ENCODE peak calls at places on chromosomes 2 and 18, in four cellular contexts. X, I, C and N are unnamed samples.

GRCh38 chr18:67358947-67359346 is 157.6 kb downstream of the DSEL start:
- DNase-seq in X (no peak), I (no peak), C (no peak), N (no peak)

GRCh38 chr2:146584316-146584715 is 1260.5 kb upstream of the ACVR2A start:
- DNase-seq in X (no peak), I (no peak), C (no peak), N (no peak)

GRCh38 chr2:120943403-120944034 is 207.9 kb downstream of the GLI2 start:
- DNase-seq in X (no peak), I (no peak), C (no peak), N (no peak)

GRCh38 chr2:109467701-109468100 is 146.1 kb downstream of the SEPTIN10 start:
- DNase-seq in X (no peak), I (peak), C (no peak), N (no peak)

GRCh38 chr2:224260605-224261004 is 141.3 kb downstream of the FAM124B start:
- DNase-seq in X (peak), I (no peak), C (peak), N (no peak)

GRCh38 chr2:132477436-132477835 is 60.8 kb downstream of the GPR39 start:
- DNase-seq in X (peak), I (no peak), C (no peak), N (no peak)

GRCh38 chr2:85042330-85042729 is 71.4 kb downstream of the KCMF1 start:
- DNase-seq in X (no peak), I (no peak), C (no peak), N (no peak)

GRCh38 chr18:9321017-9321452 is 13.5 kb upstream of the TWSG1 start:
- DNase-seq in X (peak), I (no peak), C (no peak), N (peak)

GRCh38 chr2:74226648-74227213 is 28.3 kb downstream of the MTHFD2 start:
- DNase-seq in X (no peak), I (peak), C (no peak), N (no peak)

GRCh38 chr2:233831011-233831721 is 23.2 kb downstream of the HJURP start:
- DNase-seq in X (no peak), I (peak), C (no peak), N (no peak)

GRCh38 chr2:177784449-177784845 is 288.1 kb downstream of the PDE11A start:
- DNase-seq in X (peak), I (no peak), C (no peak), N (peak)

GRCh38 chr2:42054657-42055430 is 7.0 kb downstream of the PKDCC start:
- DNase-seq in X (no peak), I (no peak), C (no peak), N (no peak)

GRCh38 chr2:27857417-27858172 is 32.6 kb downstream of the RBKS start:
- DNase-seq in X (peak), I (no peak), C (no peak), N (peak)

GRCh38 chr2:223055140-223055539 is 3.1 kb downstream of the KCNE4 start:
- DNase-seq in X (peak), I (no peak), C (no peak), N (no peak)

GRCh38 chr2:23312996-23313606 is 71.9 kb upstream of the KLHL29 start:
- DNase-seq in X (no peak), I (no peak), C (no peak), N (no peak)

GRCh38 chr2:194539436-194539835 is 1117.6 kb upstream of the SLC39A10 start:
- DNase-seq in X (no peak), I (no peak), C (no peak), N (no peak)

GRCh38 chr18:49967914-49968313 is 154.6 kb upstream of the ACAA2 start:
- DNase-seq in X (no peak), I (no peak), C (no peak), N (no peak)

GRCh38 chr2:10319892-10320574 is 17.3 kb downstream of the HPCAL1 start:
- DNase-seq in X (no peak), I (peak), C (no peak), N (no peak)

GRCh38 chr2:10320933-10321332 is 18.2 kb downstream of the HPCAL1 start:
- DNase-seq in X (no peak), I (no peak), C (no peak), N (no peak)

GRCh38 chr2:10322481-10322880 is 19.8 kb downstream of the HPCAL1 start:
- DNase-seq in X (no peak), I (peak), C (no peak), N (no peak)

GRCh38 chr2:10321590-10321989 is 18.9 kb downstream of the HPCAL1 start:
- DNase-seq in X (no peak), I (no peak), C (no peak), N (no peak)

DNA sequence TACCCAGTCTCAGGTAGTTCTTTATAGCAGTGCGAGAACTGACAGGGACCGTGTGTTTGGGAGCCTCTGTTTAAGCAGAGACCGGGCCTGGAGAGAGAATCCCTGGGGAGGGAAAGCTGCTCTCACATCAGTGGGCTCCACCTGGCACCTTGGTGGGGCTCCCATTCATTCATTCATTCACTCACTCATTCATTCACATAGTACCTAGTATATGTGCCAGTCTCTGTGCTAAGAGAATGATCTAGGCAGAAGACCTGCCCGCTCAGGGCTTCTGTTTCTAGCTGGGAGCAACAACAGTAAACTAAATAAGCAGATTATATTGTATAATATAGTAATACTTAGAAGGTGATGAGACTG is 17.8 kb downstream of the HPCAL1 start:
- DNase-seq in X (no peak), I (no peak), C (no peak), N (no peak)
- TF ChIP-seq CTCF in X (no peak), I (no peak), C (no peak), N (no peak)

GRCh38 chr2:232444409-232445148 is 11.4 kb upstream of the ALPI start:
- DNase-seq in X (peak), I (peak), C (no peak), N (peak)

GRCh38 chr2:232447091-232447620 is 8.8 kb upstream of the ALPI start:
- DNase-seq in X (no peak), I (no peak), C (no peak), N (no peak)

GRCh38 chr2:232447638-232448472 is 8.1 kb upstream of the ALPI start:
- DNase-seq in X (no peak), I (no peak), C (no peak), N (no peak)

GRCh38 chr2:232454630-232455029 is 1.3 kb upstream of the ALPI start:
- DNase-seq in X (no peak), I (peak), C (no peak), N (no peak)

GRCh38 chr2:232449964-232450363 is 6.0 kb upstream of the ALPI start:
- DNase-seq in X (no peak), I (no peak), C (no peak), N (no peak)
- TF ChIP-seq CTCF in X (no peak), I (no peak), C (no peak), N (no peak)

DNA sequence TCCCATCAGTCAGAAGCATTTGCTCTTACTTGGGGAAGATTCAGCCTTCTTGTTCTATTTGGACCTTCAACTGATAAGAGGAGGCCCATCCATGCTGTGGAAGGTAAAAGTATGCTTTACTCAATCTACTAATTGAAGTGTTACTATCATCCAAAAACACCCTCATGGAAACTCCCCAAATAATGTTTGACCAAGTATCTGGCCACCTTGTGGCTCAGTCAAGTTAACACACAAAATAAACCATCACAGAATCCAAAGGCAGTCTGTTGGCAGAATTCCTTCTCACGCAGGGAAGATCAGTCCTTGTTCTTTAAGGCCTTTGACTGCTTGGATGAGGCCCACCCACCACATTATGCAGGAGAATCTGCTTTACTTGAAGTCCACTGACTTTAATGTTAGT is 531.2 kb upstream of the SMIM21 start:
- DNase-seq in X (peak), I (no peak), C (no peak), N (no peak)
- TF ChIP-seq CTCF in X (peak), I (no peak), C (no peak), N (peak)

GRCh38 chr2:126658316-126658909 is 2.5 kb downstream of the GYPC start:
- DNase-seq in X (no peak), I (no peak), C (no peak), N (no peak)

GRCh38 chr2:126656311-126657145 is 570 bp downstream of the GYPC start:
- DNase-seq in X (peak), I (no peak), C (peak), N (peak)

GRCh38 chr2:126657146-126657635 is 1.2 kb downstream of the GYPC start:
- DNase-seq in X (peak), I (peak), C (peak), N (peak)

GRCh38 chr2:126658910-126659613 is 3.1 kb downstream of the GYPC start:
- DNase-seq in X (peak), I (peak), C (peak), N (peak)

GRCh38 chr2:126657636-126658315 is 1.8 kb downstream of the GYPC start:
- DNase-seq in X (peak), I (peak), C (peak), N (peak)
- TF ChIP-seq CTCF in X (peak), I (peak), C (no peak), N (peak)

DNA sequence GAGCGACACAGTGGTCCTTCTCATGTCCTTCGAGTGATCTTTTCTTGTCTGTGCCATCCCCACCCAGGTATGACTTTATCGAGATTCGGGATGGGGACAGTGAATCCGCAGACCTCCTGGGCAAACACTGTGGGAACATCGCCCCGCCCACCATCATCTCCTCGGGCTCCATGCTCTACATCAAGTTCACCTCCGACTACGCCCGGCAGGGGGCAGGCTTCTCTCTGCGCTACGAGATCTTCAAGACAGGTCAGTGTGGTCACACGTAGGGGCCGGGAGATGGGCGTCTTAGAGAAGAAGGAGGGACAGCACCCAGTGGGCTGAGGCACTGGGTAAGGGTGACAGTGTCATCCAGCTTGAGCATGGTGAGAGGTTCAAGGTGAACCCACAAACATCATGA is 33.8 kb downstream of the NRP2 start:
- DNase-seq in X (no peak), I (no peak), C (no peak), N (no peak)
- TF ChIP-seq CTCF in X (peak), I (no peak), C (no peak), N (peak)

GRCh38 chr2:21392660-21393059 is 268.9 kb downstream of the TDRD15 start:
- DNase-seq in X (no peak), I (no peak), C (no peak), N (no peak)

GRCh38 chr2:21396252-21396651 is 272.5 kb downstream of the TDRD15 start:
- DNase-seq in X (no peak), I (no peak), C (no peak), N (no peak)

GRCh38 chr2:21395366-21395765 is 271.6 kb downstream of the TDRD15 start:
- DNase-seq in X (no peak), I (no peak), C (no peak), N (no peak)
- TF ChIP-seq CTCF in X (no peak), I (no peak), C (no peak), N (no peak)

GRCh38 chr2:189337648-189338047 is 103.6 kb upstream of the WDR75 start:
- DNase-seq in X (peak), I (no peak), C (no peak), N (peak)

GRCh38 chr2:189338119-189338518 is 103.2 kb upstream of the WDR75 start:
- DNase-seq in X (no peak), I (no peak), C (no peak), N (no peak)

GRCh38 chr2:189341077-189341476 is 100.2 kb upstream of the WDR75 start:
- DNase-seq in X (no peak), I (no peak), C (no peak), N (no peak)

GRCh38 chr2:189336276-189336975 is 104.8 kb upstream of the WDR75 start:
- DNase-seq in X (peak), I (no peak), C (no peak), N (no peak)
- TF ChIP-seq CTCF in X (no peak), I (no peak), C (no peak), N (no peak)